ENCODE peak calls at places on chromosomes 13 and 19, in ten cellular contexts. T, O, K, H, V, L, B, C, E and P are unnamed samples.

GRCh38 chr13:50921706-50922105 is 12.1 kb downstream of the RNASEH2B start:
- DNase-seq in T (no peak), O (no peak), K (no peak), H (no peak), V (no peak), L (no peak), B (no peak), C (no peak), E (no peak), P (no peak)

GRCh38 chr13:45295536-45295935 is 45.4 kb downstream of the TPT1 start:
- DNase-seq in T (no peak), O (no peak), K (no peak), H (no peak), V (no peak), L (no peak), B (no peak), C (no peak), E (no peak), P (no peak)

GRCh38 chr19:7418575-7418974 is 69.8 kb downstream of the ARHGEF18 start:
- DNase-seq in T (no peak), O (no peak), K (no peak), H (no peak), V (no peak), L (no peak), B (no peak), C (no peak), E (no peak), P (no peak)

GRCh38 chr13:40980466-40980865 is 38.6 kb downstream of the ELF1 start:
- DNase-seq in T (no peak), O (no peak), K (no peak), H (no peak), V (no peak), L (no peak), B (no peak), C (no peak), E (no peak), P (no peak)

GRCh38 chr13:50518791-50519201 is 324.7 kb downstream of the DLEU7 start:
- DNase-seq in T (no peak), O (no peak), K (no peak), H (no peak), V (no peak), L (no peak), B (no peak), C (no peak), E (no peak), P (no peak)

GRCh38 chr19:45901432-45901903 is 945 bp downstream of the MYPOP start:
- DNase-seq in T (no peak), O (no peak), K (no peak), H (peak; percentile 40), V (no peak), L (peak; percentile 59), B (no peak), C (no peak), E (peak; percentile 11), P (no peak)

GRCh38 chr13:64441740-64442139 is 2788.4 kb downstream of the PCDH9 start:
- DNase-seq in T (no peak), O (no peak), K (no peak), H (no peak), V (no peak), L (no peak), B (no peak), C (no peak), E (no peak), P (no peak)

GRCh38 chr13:40440990-40441820 is 225.2 kb downstream of the FOXO1 start:
- DNase-seq in T (no peak), O (no peak), K (no peak), H (no peak), V (no peak), L (no peak), B (no peak), C (peak; percentile 21), E (no peak), P (no peak)

GRCh38 chr13:44244288-44244687 is 129.3 kb upstream of the SERP2 start:
- DNase-seq in T (no peak), O (no peak), K (no peak), H (peak; percentile 64), V (no peak), L (no peak), B (no peak), C (no peak), E (peak; percentile 53), P (no peak)

GRCh38 chr19:3576696-3577443 is 4.1 kb downstream of the HMG20B start:
- DNase-seq in T (no peak), O (no peak), K (no peak), H (peak; percentile 58), V (no peak), L (peak; percentile 83), B (no peak), C (no peak), E (no peak), P (no peak)

GRCh38 chr19:7636691-7637373 is at the start of gene STXBP2:
- DNase-seq in T (peak; percentile 79), O (peak; percentile 92), K (no peak), H (peak; percentile 32), V (no peak), L (peak; percentile 83), B (peak; percentile 85), C (peak; percentile 28), E (no peak), P (no peak)

GRCh38 chr13:39417131-39417530 is 185.9 kb downstream of the LHFPL6 start:
- DNase-seq in T (no peak), O (no peak), K (no peak), H (peak; percentile 16), V (no peak), L (peak; percentile 28), B (no peak), C (no peak), E (no peak), P (no peak)

GRCh38 chr13:75364131-75364713 is 117.7 kb downstream of the TBC1D4 start:
- DNase-seq in T (no peak), O (no peak), K (no peak), H (no peak), V (no peak), L (no peak), B (no peak), C (no peak), E (no peak), P (no peak)

GRCh38 chr13:44713793-44714469 is 137.8 kb upstream of the TSC22D1 start:
- DNase-seq in T (no peak), O (no peak), K (no peak), H (peak; percentile 99), V (peak; percentile 76), L (no peak), B (no peak), C (peak; percentile 45), E (peak; percentile 87), P (peak; percentile 53)

GRCh38 chr13:40631605-40632004 is 34.8 kb downstream of the FOXO1 start:
- DNase-seq in T (no peak), O (no peak), K (no peak), H (no peak), V (no peak), L (no peak), B (no peak), C (no peak), E (no peak), P (no peak)

GRCh38 chr13:63636231-63636993 is 2220.8 kb upstream of the PCDH20 start:
- DNase-seq in T (no peak), O (no peak), K (no peak), H (no peak), V (no peak), L (no peak), B (no peak), C (peak; percentile 18), E (no peak), P (no peak)

GRCh38 chr13:40961224-40961623 is 57.9 kb downstream of the ELF1 start:
- DNase-seq in T (no peak), O (no peak), K (no peak), H (no peak), V (no peak), L (no peak), B (no peak), C (no peak), E (no peak), P (no peak)

GRCh38 chr19:49771674-49772139 is 4.9 kb downstream of the AP2A1 start:
- DNase-seq in T (no peak), O (no peak), K (no peak), H (no peak), V (no peak), L (no peak), B (no peak), C (no peak), E (no peak), P (no peak)

GRCh38 chr13:109333893-109334651 is 452.3 kb downstream of the IRS2 start:
- DNase-seq in T (no peak), O (no peak), K (no peak), H (no peak), V (no peak), L (no peak), B (no peak), C (no peak), E (no peak), P (no peak)

GRCh38 chr19:57720878-57721277 is 6.5 kb downstream of the ZNF671 start:
- DNase-seq in T (no peak), O (no peak), K (no peak), H (peak; percentile 2), V (no peak), L (no peak), B (no peak), C (no peak), E (no peak), P (no peak)

GRCh38 chr19:55305491-55305890 is 19.6 kb downstream of the TMEM150B start:
- DNase-seq in T (no peak), O (peak; percentile 14), K (no peak), H (peak; percentile 41), V (no peak), L (peak; percentile 68), B (no peak), C (peak; percentile 19), E (no peak), P (peak; percentile 48)

GRCh38 chr19:887072-887471 is 5.9 kb downstream of the MED16 start:
- DNase-seq in T (no peak), O (no peak), K (no peak), H (peak; percentile 89), V (no peak), L (peak; percentile 39), B (no peak), C (no peak), E (peak; percentile 40), P (no peak)

GRCh38 chr13:113898391-113898790 is 34.5 kb upstream of the GAS6 start:
- DNase-seq in T (no peak), O (no peak), K (no peak), H (no peak), V (no peak), L (no peak), B (no peak), C (no peak), E (no peak), P (no peak)

GRCh38 chr19:30851646-30852045 is 479.5 kb downstream of the ZNF536 start:
- DNase-seq in T (no peak), O (no peak), K (no peak), H (no peak), V (no peak), L (no peak), B (no peak), C (no peak), E (no peak), P (no peak)